ENCODE peak calls at places on chromosomes 11 and 22, in four cellular contexts. T is dorsolateral prefrontal cortex, L is IMR-90, B is A549. K is an unnamed sample.

GRCh38 chr22:20776624-20777405 is 2.9 kb downstream of the SERPIND1 start:
- DNase-seq in B (no peak), L (no peak), T (no peak), K (no peak)

GRCh38 chr22:49599691-49600451 is 227.8 kb downstream of the BRD1 start:
- DNase-seq in B (no peak), L (no peak), T (no peak), K (no peak)

GRCh38 chr22:22461111-22461510 is 47.4 kb downstream of the ZNF280B start:
- DNase-seq in L (no peak), B (no peak), T (no peak), K (no peak)

GRCh38 chr22:44019846-44020245 is 4.3 kb upstream of the PARVB start:
- DNase-seq in L (no peak), B (no peak), T (no peak), K (no peak)

GRCh38 chr11:79939111-79939510 is 498.3 kb upstream of the TENM4 start:
- DNase-seq in T (no peak), B (no peak), L (peak), K (no peak)

GRCh38 chr11:11985016-11985715 is 23.3 kb downstream of the DKK3 start:
- DNase-seq in B (no peak), T (no peak), L (peak), K (peak)

GRCh38 chr11:122422707-122423106 is 232.8 kb upstream of the UBASH3B start:
- DNase-seq in B (peak), T (no peak), L (peak), K (no peak)

GRCh38 chr11:122334546-122335375 is 218.7 kb upstream of the BLID start:
- DNase-seq in B (no peak), T (no peak), L (peak), K (peak)

GRCh38 chr22:19429950-19430889 is 1.3 kb downstream of the HIRA start:
- DNase-seq in B (peak), L (peak), T (no peak), K (peak)

GRCh38 chr11:77789731-77790476 is 30.6 kb downstream of the RSF1 start:
- DNase-seq in L (no peak), B (no peak), T (no peak), K (no peak)

GRCh38 chr11:114368918-114369680 is 31.2 kb downstream of the C11orf71 start:
- DNase-seq in L (no peak), T (no peak), B (no peak), K (no peak)
- H3K4me3 ChIP-seq in L (no peak), T (no peak), B (no peak), K (no peak)

GRCh38 chr22:27114186-27114585 is 456.8 kb downstream of the MIAT start:
- DNase-seq in B (no peak), L (no peak), T (no peak), K (no peak)

GRCh38 chr22:27115410-27115809 is 458.0 kb downstream of the MIAT start:
- DNase-seq in B (no peak), T (no peak), L (no peak), K (no peak)

GRCh38 chr22:27112273-27112672 is 454.9 kb downstream of the MIAT start:
- DNase-seq in B (peak), L (no peak), T (no peak), K (no peak)

GRCh38 chr22:27111796-27112195 is 454.4 kb downstream of the MIAT start:
- DNase-seq in B (no peak), T (no peak), L (no peak), K (no peak)

GRCh38 chr22:27113211-27114030 is 456.0 kb downstream of the MIAT start:
- DNase-seq in B (peak), L (peak), T (peak), K (peak)
- TF ChIP-seq CTCF in B (no peak), L (no peak), T (no peak), K (no peak)

GRCh38 chr11:46331653-46331984 is 15.6 kb upstream of the DGKZ start:
- DNase-seq in T (no peak), L (no peak), B (no peak), K (no peak)

GRCh38 chr11:46332568-46333128 is 14.6 kb upstream of the DGKZ start:
- DNase-seq in L (no peak), T (no peak), B (no peak), K (no peak)

GRCh38 chr11:46333129-46333947 is 13.9 kb upstream of the DGKZ start:
- DNase-seq in T (no peak), B (no peak), L (no peak), K (no peak)

GRCh38 chr11:46330887-46331652 is 16.2 kb upstream of the DGKZ start:
- DNase-seq in B (no peak), T (no peak), L (no peak), K (peak)

DNA sequence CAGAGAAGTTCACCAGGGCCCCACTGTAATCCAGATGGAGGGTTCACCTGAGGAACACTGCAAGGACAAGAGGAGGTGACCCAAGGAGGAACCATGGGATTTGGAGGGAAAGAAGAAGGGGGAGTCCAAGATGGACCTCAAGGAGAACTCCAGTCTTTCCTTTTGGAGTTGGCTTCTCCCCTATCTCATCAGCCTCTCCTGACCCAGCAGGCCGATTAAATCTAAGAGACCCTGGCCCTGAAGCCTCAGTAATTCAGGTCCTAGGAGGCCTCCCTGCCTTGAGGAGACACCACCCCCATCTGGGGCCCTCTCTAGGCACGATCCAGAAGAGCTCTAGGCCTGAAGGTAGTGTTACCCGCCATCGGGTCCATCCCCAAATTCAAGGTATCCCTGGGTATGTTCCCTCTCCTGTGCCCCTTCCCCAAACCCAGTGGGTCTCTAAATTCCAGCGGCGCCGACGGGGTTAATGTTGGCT is 15.1 kb upstream of the DGKZ start:
- DNase-seq in T (no peak), B (no peak), L (no peak), K (no peak)
- H3K4me3 ChIP-seq in T (peak), B (no peak), L (no peak), K (no peak)

GRCh38 chr11:106137061-106137460 is 59.6 kb downstream of the AASDHPPT start:
- DNase-seq in B (no peak), L (no peak), T (no peak), K (no peak)

GRCh38 chr11:106137758-106138157 is 60.3 kb downstream of the AASDHPPT start:
- DNase-seq in T (no peak), B (no peak), L (no peak), K (no peak)

GRCh38 chr11:106131998-106132397 is 54.5 kb downstream of the AASDHPPT start:
- DNase-seq in T (no peak), B (no peak), L (no peak), K (no peak)

GRCh38 chr11:106132582-106133354 is 55.3 kb downstream of the AASDHPPT start:
- DNase-seq in L (no peak), T (no peak), B (no peak), K (no peak)

DNA sequence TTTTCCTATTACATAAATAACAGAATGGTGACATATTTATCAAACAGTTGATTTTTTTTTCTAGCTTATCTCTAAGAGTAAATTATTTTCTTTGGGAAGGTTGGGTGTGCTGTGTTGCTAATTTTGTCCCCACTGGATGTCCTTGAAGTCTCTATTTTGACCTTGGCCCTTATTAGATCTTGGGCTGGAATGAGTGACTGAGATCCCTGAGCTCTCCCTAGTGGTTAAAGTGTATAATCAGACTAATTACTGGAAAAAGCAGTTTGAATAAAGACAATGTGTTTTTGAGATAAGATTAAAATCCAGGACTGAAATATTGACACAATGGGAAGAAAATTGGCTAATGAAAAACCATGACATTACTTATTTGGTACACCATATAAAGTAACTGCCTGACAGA is 56.1 kb downstream of the AASDHPPT start:
- DNase-seq in L (no peak), B (no peak), T (no peak), K (peak)
- TF ChIP-seq CTCF in L (peak), B (peak), T (no peak), K (peak)

GRCh38 chr11:124075492-124075840 is 34.3 kb upstream of the OR10G7 start:
- DNase-seq in T (no peak), B (no peak), L (no peak), K (no peak)
- H3K4me3 ChIP-seq in T (peak), B (no peak), L (no peak), K (no peak)

GRCh38 chr22:37905534-37906363 is at the start of gene MICALL1:
- DNase-seq in T (no peak), L (peak), B (peak), K (peak)
- TF ChIP-seq CTCF in T (no peak), L (peak), B (peak), K (no peak)

K was measured in fibroblast of villous mesenchyme.